ENCODE peak calls at places on chromosomes 4 and X, in eight cellular contexts. One of them, this sample, is unnamed.

GRCh38 chrX:121581885-121582284 is 534.5 kb downstream of the GLUD2 start:
- DNase-seq in globus pallidus: no peak
- DNase-seq in left ventricle myocardium inferior: no peak
- DNase-seq in stimulated activated CD4-positive, alpha-beta T cell treated with anti-CD3 and anti-CD28 coated beads, Interleukin-4, amount 100 ng/mL, for 48 hours: no peak
- DNase-seq in testis: no peak
- DNase-seq in fibroblast of mammary gland: no peak
- DNase-seq in SIG-M5: no peak
- DNase-seq in posterior cingulate gyrus: no peak
- DNase-seq in this sample: no peak

GRCh38 chrX:119382606-119383005 is 16.5 kb upstream of the SLC25A43 start:
- DNase-seq in globus pallidus: no peak
- DNase-seq in left ventricle myocardium inferior: no peak
- DNase-seq in stimulated activated CD4-positive, alpha-beta T cell treated with anti-CD3 and anti-CD28 coated beads, Interleukin-4, amount 100 ng/mL, for 48 hours: no peak
- DNase-seq in testis: no peak
- DNase-seq in fibroblast of mammary gland: no peak
- DNase-seq in SIG-M5: no peak
- DNase-seq in posterior cingulate gyrus: no peak
- DNase-seq in this sample: no peak

GRCh38 chr4:138235419-138235952 is 6.7 kb downstream of the SLC7A11 start:
- DNase-seq in globus pallidus: no peak
- DNase-seq in left ventricle myocardium inferior: no peak
- DNase-seq in stimulated activated CD4-positive, alpha-beta T cell treated with anti-CD3 and anti-CD28 coated beads, Interleukin-4, amount 100 ng/mL, for 48 hours: no peak
- DNase-seq in testis: no peak
- DNase-seq in fibroblast of mammary gland: peak; percentile 83
- DNase-seq in SIG-M5: no peak
- DNase-seq in posterior cingulate gyrus: no peak
- DNase-seq in this sample: no peak

GRCh38 chr4:86092684-86093083 is 267.2 kb downstream of the MAPK10 start:
- DNase-seq in globus pallidus: no peak
- DNase-seq in left ventricle myocardium inferior: no peak
- DNase-seq in stimulated activated CD4-positive, alpha-beta T cell treated with anti-CD3 and anti-CD28 coated beads, Interleukin-4, amount 100 ng/mL, for 48 hours: no peak
- DNase-seq in testis: no peak
- DNase-seq in fibroblast of mammary gland: peak; percentile 90
- DNase-seq in SIG-M5: no peak
- DNase-seq in posterior cingulate gyrus: no peak
- DNase-seq in this sample: no peak

GRCh38 chr4:185039508-185040273 is 21.4 kb downstream of the HELT start:
- DNase-seq in globus pallidus: peak; percentile 51
- DNase-seq in left ventricle myocardium inferior: no peak
- DNase-seq in stimulated activated CD4-positive, alpha-beta T cell treated with anti-CD3 and anti-CD28 coated beads, Interleukin-4, amount 100 ng/mL, for 48 hours: peak; percentile 21
- DNase-seq in testis: peak; percentile 73
- DNase-seq in fibroblast of mammary gland: peak; percentile 66
- DNase-seq in SIG-M5: peak; percentile 18
- DNase-seq in posterior cingulate gyrus: no peak
- DNase-seq in this sample: peak; percentile 64

GRCh38 chr4:9942921-9943600 is 78.2 kb downstream of the SLC2A9 start:
- DNase-seq in globus pallidus: no peak
- DNase-seq in left ventricle myocardium inferior: no peak
- DNase-seq in stimulated activated CD4-positive, alpha-beta T cell treated with anti-CD3 and anti-CD28 coated beads, Interleukin-4, amount 100 ng/mL, for 48 hours: no peak
- DNase-seq in testis: no peak
- DNase-seq in fibroblast of mammary gland: no peak
- DNase-seq in SIG-M5: no peak
- DNase-seq in posterior cingulate gyrus: no peak
- DNase-seq in this sample: no peak

GRCh38 chr4:38117614-38118013 is 157.4 kb downstream of the PTTG2 start:
- DNase-seq in globus pallidus: peak; percentile 35
- DNase-seq in left ventricle myocardium inferior: no peak
- DNase-seq in stimulated activated CD4-positive, alpha-beta T cell treated with anti-CD3 and anti-CD28 coated beads, Interleukin-4, amount 100 ng/mL, for 48 hours: no peak
- DNase-seq in testis: no peak
- DNase-seq in fibroblast of mammary gland: no peak
- DNase-seq in SIG-M5: no peak
- DNase-seq in posterior cingulate gyrus: no peak
- DNase-seq in this sample: no peak

GRCh38 chrX:67781132-67781531 is 237.3 kb downstream of the AR start:
- DNase-seq in globus pallidus: no peak
- DNase-seq in left ventricle myocardium inferior: no peak
- DNase-seq in stimulated activated CD4-positive, alpha-beta T cell treated with anti-CD3 and anti-CD28 coated beads, Interleukin-4, amount 100 ng/mL, for 48 hours: no peak
- DNase-seq in testis: no peak
- DNase-seq in fibroblast of mammary gland: peak; percentile 63
- DNase-seq in SIG-M5: no peak
- DNase-seq in posterior cingulate gyrus: peak; percentile 7
- DNase-seq in this sample: no peak

GRCh38 chr4:186932631-186933150 is 209.0 kb upstream of the FAT1 start:
- DNase-seq in globus pallidus: no peak
- DNase-seq in left ventricle myocardium inferior: no peak
- DNase-seq in stimulated activated CD4-positive, alpha-beta T cell treated with anti-CD3 and anti-CD28 coated beads, Interleukin-4, amount 100 ng/mL, for 48 hours: no peak
- DNase-seq in testis: no peak
- DNase-seq in fibroblast of mammary gland: peak; percentile 82
- DNase-seq in SIG-M5: no peak
- DNase-seq in posterior cingulate gyrus: no peak
- DNase-seq in this sample: no peak

GRCh38 chr4:97123573-97123972 is 1019.7 kb downstream of the STPG2 start:
- DNase-seq in globus pallidus: no peak
- DNase-seq in left ventricle myocardium inferior: no peak
- DNase-seq in stimulated activated CD4-positive, alpha-beta T cell treated with anti-CD3 and anti-CD28 coated beads, Interleukin-4, amount 100 ng/mL, for 48 hours: no peak
- DNase-seq in testis: no peak
- DNase-seq in fibroblast of mammary gland: no peak
- DNase-seq in SIG-M5: no peak
- DNase-seq in posterior cingulate gyrus: no peak
- DNase-seq in this sample: no peak

GRCh38 chr4:163688856-163689255 is 194.4 kb downstream of the TMA16 start:
- DNase-seq in globus pallidus: no peak
- DNase-seq in left ventricle myocardium inferior: no peak
- DNase-seq in stimulated activated CD4-positive, alpha-beta T cell treated with anti-CD3 and anti-CD28 coated beads, Interleukin-4, amount 100 ng/mL, for 48 hours: no peak
- DNase-seq in testis: no peak
- DNase-seq in fibroblast of mammary gland: no peak
- DNase-seq in SIG-M5: no peak
- DNase-seq in posterior cingulate gyrus: no peak
- DNase-seq in this sample: no peak

GRCh38 chr4:83716874-83717273 is 181.0 kb downstream of the GPAT3 start:
- DNase-seq in globus pallidus: no peak
- DNase-seq in left ventricle myocardium inferior: no peak
- DNase-seq in stimulated activated CD4-positive, alpha-beta T cell treated with anti-CD3 and anti-CD28 coated beads, Interleukin-4, amount 100 ng/mL, for 48 hours: no peak
- DNase-seq in testis: no peak
- DNase-seq in fibroblast of mammary gland: peak; percentile 6
- DNase-seq in SIG-M5: no peak
- DNase-seq in posterior cingulate gyrus: no peak
- DNase-seq in this sample: no peak

GRCh38 chr4:7335363-7336066 is 99.2 kb downstream of the PSAPL1 start:
- DNase-seq in globus pallidus: peak; percentile 70
- DNase-seq in left ventricle myocardium inferior: peak; percentile 44
- DNase-seq in stimulated activated CD4-positive, alpha-beta T cell treated with anti-CD3 and anti-CD28 coated beads, Interleukin-4, amount 100 ng/mL, for 48 hours: peak; percentile 51
- DNase-seq in testis: peak; percentile 72
- DNase-seq in fibroblast of mammary gland: no peak
- DNase-seq in SIG-M5: no peak
- DNase-seq in posterior cingulate gyrus: peak; percentile 63
- DNase-seq in this sample: peak; percentile 81

GRCh38 chr4:5191831-5192230 is 140.6 kb downstream of the STK32B start:
- DNase-seq in globus pallidus: no peak
- DNase-seq in left ventricle myocardium inferior: no peak
- DNase-seq in stimulated activated CD4-positive, alpha-beta T cell treated with anti-CD3 and anti-CD28 coated beads, Interleukin-4, amount 100 ng/mL, for 48 hours: no peak
- DNase-seq in testis: no peak
- DNase-seq in fibroblast of mammary gland: no peak
- DNase-seq in SIG-M5: no peak
- DNase-seq in posterior cingulate gyrus: no peak
- DNase-seq in this sample: peak; percentile 21

GRCh38 chr4:65241257-65241997 is 428.9 kb downstream of the EPHA5 start:
- DNase-seq in globus pallidus: no peak
- DNase-seq in left ventricle myocardium inferior: no peak
- DNase-seq in stimulated activated CD4-positive, alpha-beta T cell treated with anti-CD3 and anti-CD28 coated beads, Interleukin-4, amount 100 ng/mL, for 48 hours: no peak
- DNase-seq in testis: peak; percentile 45
- DNase-seq in fibroblast of mammary gland: no peak
- DNase-seq in SIG-M5: no peak
- DNase-seq in posterior cingulate gyrus: no peak
- DNase-seq in this sample: no peak